ENCODE peak calls at places on chromosomes 11 and 22, in eight cellular contexts. One of them, this sample, is unnamed.

GRCh38 chr11:122004446-122004845 is 111.6 kb downstream of the BLID start:
- DNase-seq in GM23338: no peak
- DNase-seq in IMR-90: no peak
- DNase-seq in WTC11: no peak
- DNase-seq in PC-9: no peak
- DNase-seq in thoracic aorta: no peak
- DNase-seq in A549: no peak
- DNase-seq in lower lobe of right lung: no peak
- DNase-seq in this sample: no peak

GRCh38 chr11:83159901-83160865 is 3.3 kb downstream of the PCF11 start:
- DNase-seq in lower lobe of right lung: no peak
- DNase-seq in PC-9: peak
- DNase-seq in thoracic aorta: no peak
- DNase-seq in GM23338: no peak
- DNase-seq in A549: no peak
- DNase-seq in IMR-90: peak
- DNase-seq in WTC11: no peak
- DNase-seq in this sample: no peak

GRCh38 chr11:80702264-80702663 is 1261.4 kb upstream of the TENM4 start:
- DNase-seq in thoracic aorta: no peak
- DNase-seq in IMR-90: no peak
- DNase-seq in PC-9: no peak
- DNase-seq in A549: no peak
- DNase-seq in WTC11: no peak
- DNase-seq in lower lobe of right lung: no peak
- DNase-seq in GM23338: no peak
- DNase-seq in this sample: no peak

GRCh38 chr22:46749682-46750529 is 11.9 kb upstream of the CERK start:
- DNase-seq in PC-9: no peak
- DNase-seq in GM23338: no peak
- DNase-seq in A549: no peak
- DNase-seq in thoracic aorta: no peak
- DNase-seq in lower lobe of right lung: no peak
- DNase-seq in WTC11: no peak
- DNase-seq in IMR-90: no peak
- DNase-seq in this sample: no peak

GRCh38 chr11:12189543-12190235 is 79.3 kb downstream of the MICAL2 start:
- DNase-seq in thoracic aorta: no peak
- DNase-seq in PC-9: no peak
- DNase-seq in GM23338: no peak
- DNase-seq in lower lobe of right lung: no peak
- DNase-seq in IMR-90: no peak
- DNase-seq in WTC11: no peak
- DNase-seq in A549: no peak
- DNase-seq in this sample: peak

GRCh38 chr22:17772249-17772962 is 1.9 kb downstream of the BID start:
- DNase-seq in PC-9: peak
- DNase-seq in thoracic aorta: no peak
- DNase-seq in GM23338: no peak
- DNase-seq in A549: no peak
- DNase-seq in IMR-90: peak
- DNase-seq in WTC11: no peak
- DNase-seq in lower lobe of right lung: no peak
- DNase-seq in this sample: no peak

GRCh38 chr11:27238811-27239210 is 124.2 kb downstream of the CCDC34 start:
- DNase-seq in thoracic aorta: no peak
- DNase-seq in lower lobe of right lung: no peak
- DNase-seq in GM23338: no peak
- DNase-seq in A549: no peak
- DNase-seq in IMR-90: no peak
- DNase-seq in WTC11: no peak
- DNase-seq in PC-9: no peak
- DNase-seq in this sample: no peak

GRCh38 chr11:114063149-114063828 is 3.8 kb downstream of the ZBTB16 start:
- DNase-seq in GM23338: no peak
- DNase-seq in WTC11: no peak
- DNase-seq in lower lobe of right lung: no peak
- DNase-seq in A549: no peak
- DNase-seq in thoracic aorta: no peak
- DNase-seq in PC-9: no peak
- DNase-seq in IMR-90: no peak
- DNase-seq in this sample: no peak

GRCh38 chr11:93169950-93170561 is 27.7 kb downstream of the SLC36A4 start:
- DNase-seq in GM23338: peak
- DNase-seq in IMR-90: peak
- DNase-seq in thoracic aorta: no peak
- DNase-seq in PC-9: no peak
- DNase-seq in lower lobe of right lung: no peak
- DNase-seq in WTC11: no peak
- DNase-seq in A549: no peak
- DNase-seq in this sample: no peak

GRCh38 chr11:62402226-62402625 is 16.6 kb upstream of the SCGB1A1 start:
- DNase-seq in PC-9: no peak
- DNase-seq in IMR-90: no peak
- DNase-seq in GM23338: no peak
- DNase-seq in A549: no peak
- DNase-seq in lower lobe of right lung: peak
- DNase-seq in WTC11: no peak
- DNase-seq in thoracic aorta: no peak
- DNase-seq in this sample: no peak

GRCh38 chr11:22626573-22627239 is 1.1 kb upstream of the FANCF start:
- DNase-seq in IMR-90: no peak
- DNase-seq in lower lobe of right lung: no peak
- DNase-seq in thoracic aorta: no peak
- DNase-seq in A549: no peak
- DNase-seq in WTC11: no peak
- DNase-seq in PC-9: no peak
- DNase-seq in GM23338: no peak
- DNase-seq in this sample: no peak

GRCh38 chr11:22625448-22626287 is at the start of gene FANCF:
- DNase-seq in PC-9: peak
- DNase-seq in GM23338: peak
- DNase-seq in IMR-90: peak
- DNase-seq in thoracic aorta: peak
- DNase-seq in A549: peak
- DNase-seq in lower lobe of right lung: peak
- DNase-seq in WTC11: peak
- DNase-seq in this sample: peak

GRCh38 chr11:22627421-22627820 is 1.8 kb upstream of the FANCF start:
- DNase-seq in PC-9: no peak
- DNase-seq in lower lobe of right lung: no peak
- DNase-seq in thoracic aorta: no peak
- DNase-seq in IMR-90: no peak
- DNase-seq in A549: no peak
- DNase-seq in GM23338: no peak
- DNase-seq in WTC11: no peak
- DNase-seq in this sample: no peak

DNA sequence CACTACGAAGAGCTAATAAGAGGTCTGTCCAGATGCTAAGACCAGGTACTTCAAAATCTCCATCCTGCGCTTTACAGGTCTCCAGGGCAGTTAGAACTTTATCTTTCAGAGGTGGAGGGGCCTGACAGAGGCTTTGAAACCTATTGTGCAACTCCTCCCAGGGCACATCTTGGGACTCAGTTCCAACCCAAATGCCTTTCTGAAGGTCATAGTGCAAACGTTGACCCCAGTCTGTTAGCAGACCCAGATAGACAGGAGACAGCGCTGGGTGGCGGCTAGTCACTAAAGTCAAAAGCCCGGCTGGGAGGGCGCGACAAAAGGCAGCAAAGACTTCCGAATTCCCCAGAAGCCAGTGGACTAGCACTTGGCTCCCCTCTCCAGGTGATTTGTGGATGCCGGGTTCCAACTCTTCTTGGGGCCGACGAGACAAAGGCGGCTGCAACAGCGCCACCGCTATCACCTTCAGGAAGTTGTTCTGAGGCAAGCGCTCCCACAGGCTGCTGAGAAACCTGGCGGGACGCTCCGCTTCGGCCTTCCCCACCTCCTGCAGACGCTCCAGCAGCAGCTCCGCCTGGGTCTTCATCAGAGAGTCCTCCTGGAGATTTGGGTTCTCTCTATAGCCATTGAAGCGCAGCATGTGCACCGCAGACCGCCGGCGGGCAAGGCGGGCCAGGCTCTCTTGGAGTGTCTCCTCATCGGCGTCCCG is 728 bp downstream of the FANCF start:
- DNase-seq in IMR-90: peak
- DNase-seq in PC-9: peak
- DNase-seq in thoracic aorta: no peak
- DNase-seq in WTC11: peak
- DNase-seq in A549: peak
- DNase-seq in lower lobe of right lung: peak
- DNase-seq in GM23338: peak
- DNase-seq in this sample: peak
- TF ChIP-seq CTCF in IMR-90: peak
- TF ChIP-seq CTCF in PC-9: peak
- TF ChIP-seq CTCF in thoracic aorta: no peak
- TF ChIP-seq CTCF in WTC11: no peak
- TF ChIP-seq CTCF in A549: peak
- TF ChIP-seq CTCF in lower lobe of right lung: peak
- TF ChIP-seq CTCF in GM23338: peak
- TF ChIP-seq CTCF in this sample: peak

GRCh38 chr22:38220653-38221386 is 19.0 kb downstream of the MAFF start:
- DNase-seq in lower lobe of right lung: no peak
- DNase-seq in A549: no peak
- DNase-seq in WTC11: no peak
- DNase-seq in GM23338: no peak
- DNase-seq in thoracic aorta: no peak
- DNase-seq in PC-9: no peak
- DNase-seq in IMR-90: no peak
- DNase-seq in this sample: no peak

GRCh38 chr22:38221407-38221806 is 19.6 kb downstream of the MAFF start:
- DNase-seq in PC-9: no peak
- DNase-seq in lower lobe of right lung: no peak
- DNase-seq in GM23338: no peak
- DNase-seq in thoracic aorta: no peak
- DNase-seq in WTC11: no peak
- DNase-seq in IMR-90: no peak
- DNase-seq in A549: no peak
- DNase-seq in this sample: no peak

GRCh38 chr22:38222797-38223119 is 21.0 kb downstream of the MAFF start:
- DNase-seq in lower lobe of right lung: no peak
- DNase-seq in A549: no peak
- DNase-seq in WTC11: no peak
- DNase-seq in thoracic aorta: no peak
- DNase-seq in PC-9: no peak
- DNase-seq in GM23338: no peak
- DNase-seq in IMR-90: no peak
- DNase-seq in this sample: no peak

GRCh38 chr22:38221908-38222796 is 20.4 kb downstream of the MAFF start:
- DNase-seq in A549: no peak
- DNase-seq in lower lobe of right lung: no peak
- DNase-seq in GM23338: peak
- DNase-seq in thoracic aorta: no peak
- DNase-seq in IMR-90: no peak
- DNase-seq in WTC11: peak
- DNase-seq in PC-9: no peak
- DNase-seq in this sample: no peak

DNA sequence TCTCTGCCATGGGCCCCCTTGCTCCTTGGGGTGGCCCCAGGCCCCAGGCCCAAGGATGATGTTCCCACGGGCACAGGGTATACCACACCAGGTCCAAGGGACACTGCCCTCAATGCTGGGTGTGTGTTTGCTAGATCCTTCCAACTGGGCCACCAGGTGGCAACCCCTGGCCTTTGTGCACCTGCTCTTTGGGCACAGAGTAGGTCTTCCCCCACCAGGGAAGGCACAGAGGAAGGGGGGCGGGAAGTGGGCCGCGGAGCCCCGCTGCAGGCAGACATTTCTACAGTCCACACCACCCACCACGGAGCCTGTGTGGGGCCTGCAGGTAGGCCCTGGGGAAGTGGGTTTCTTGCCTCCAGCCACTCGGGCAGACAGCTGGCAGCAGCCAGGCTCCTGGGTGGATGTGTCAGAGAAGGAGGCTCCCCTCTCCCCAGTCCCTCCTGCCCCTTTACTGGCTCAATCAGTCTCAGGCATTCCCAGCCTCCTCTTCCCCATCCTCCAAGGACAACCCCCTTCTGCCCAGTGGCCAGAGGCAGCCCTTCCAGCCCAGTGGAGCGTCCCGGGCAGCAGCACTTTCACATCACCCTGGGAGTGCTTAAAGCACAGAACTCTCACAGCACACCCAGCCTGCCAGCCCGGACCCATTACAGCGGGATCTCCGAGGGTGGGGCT is 21.6 kb downstream of the MAFF start:
- DNase-seq in A549: no peak
- DNase-seq in GM23338: no peak
- DNase-seq in PC-9: no peak
- DNase-seq in lower lobe of right lung: no peak
- DNase-seq in IMR-90: no peak
- DNase-seq in thoracic aorta: no peak
- DNase-seq in WTC11: no peak
- DNase-seq in this sample: no peak
- TF ChIP-seq CTCF in A549: peak
- TF ChIP-seq CTCF in GM23338: peak
- TF ChIP-seq CTCF in PC-9: peak
- TF ChIP-seq CTCF in lower lobe of right lung: no peak
- TF ChIP-seq CTCF in IMR-90: no peak
- TF ChIP-seq CTCF in thoracic aorta: no peak
- TF ChIP-seq CTCF in WTC11: no peak
- TF ChIP-seq CTCF in this sample: peak

DNA sequence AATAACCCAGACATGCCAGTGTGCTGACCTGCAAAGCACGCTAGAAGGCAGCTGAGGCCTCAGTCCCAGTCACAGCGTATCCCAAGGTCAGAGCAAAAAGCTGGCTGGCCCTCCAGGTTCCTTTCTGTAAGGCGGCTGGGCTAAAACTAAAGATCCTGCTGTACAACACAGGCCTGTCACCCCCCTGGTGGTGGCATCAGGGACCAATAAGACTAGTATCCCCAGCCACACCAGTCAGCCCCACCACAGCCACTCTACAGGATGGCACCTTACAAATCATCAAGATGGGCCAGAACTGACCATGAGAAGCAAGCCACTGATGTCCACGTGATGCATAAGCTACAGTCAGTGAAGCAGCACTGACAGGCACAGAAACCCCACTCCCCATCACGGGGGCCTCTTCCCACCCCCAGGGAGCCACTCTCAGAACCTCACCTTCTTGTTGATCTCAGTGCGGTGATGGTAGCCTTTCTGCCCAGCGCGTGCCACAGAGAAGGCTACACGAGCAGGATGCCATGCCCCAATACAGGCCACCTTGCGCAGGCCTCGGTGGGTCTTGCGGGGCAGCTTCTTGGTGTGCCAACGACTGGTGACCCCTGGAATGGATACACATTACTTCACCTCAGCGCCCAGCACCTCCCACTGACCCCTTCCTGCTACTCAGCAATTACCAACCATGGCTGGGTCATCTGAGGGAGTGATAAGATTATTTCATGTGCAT is 5.0 kb downstream of the RPL3 start:
- DNase-seq in lower lobe of right lung: no peak
- DNase-seq in IMR-90: no peak
- DNase-seq in PC-9: no peak
- DNase-seq in GM23338: peak
- DNase-seq in thoracic aorta: no peak
- DNase-seq in A549: no peak
- DNase-seq in WTC11: no peak
- DNase-seq in this sample: no peak
- TF ChIP-seq CTCF in lower lobe of right lung: no peak
- TF ChIP-seq CTCF in IMR-90: no peak
- TF ChIP-seq CTCF in PC-9: no peak
- TF ChIP-seq CTCF in GM23338: peak
- TF ChIP-seq CTCF in thoracic aorta: peak
- TF ChIP-seq CTCF in A549: no peak
- TF ChIP-seq CTCF in WTC11: no peak
- TF ChIP-seq CTCF in this sample: no peak

GRCh38 chr11:14374922-14375630 is 16.1 kb upstream of the RRAS2 start:
- DNase-seq in GM23338: peak
- DNase-seq in PC-9: no peak
- DNase-seq in thoracic aorta: no peak
- DNase-seq in WTC11: peak
- DNase-seq in IMR-90: no peak
- DNase-seq in lower lobe of right lung: no peak
- DNase-seq in A549: no peak
- DNase-seq in this sample: no peak
- TF ChIP-seq CTCF in GM23338: peak
- TF ChIP-seq CTCF in PC-9: no peak
- TF ChIP-seq CTCF in thoracic aorta: no peak
- TF ChIP-seq CTCF in WTC11: peak
- TF ChIP-seq CTCF in IMR-90: peak
- TF ChIP-seq CTCF in lower lobe of right lung: no peak
- TF ChIP-seq CTCF in A549: no peak
- TF ChIP-seq CTCF in this sample: no peak